ENCODE peak calls at places on chromosomes 6 and 20, in ten cellular contexts. N is BJ, W is AG10803, H is WERI-Rb-1, D is neural progenitor cell, O is fibroblast of pulmonary artery, G is psoas muscle, E is fibroblast of the aortic adventitia, I is brain microvascular endothelial cell, B is PC-3. R is an unnamed sample.

GRCh38 chr6:37862415-37862814 is 42.9 kb downstream of the ZFAND3 start:
- DNase-seq in G (no peak), E (no peak), B (no peak), N (no peak), D (no peak), O (no peak), I (peak; percentile 47), H (no peak), W (no peak), R (no peak)

GRCh38 chr6:56349196-56349595 is 101.8 kb upstream of the COL21A1 start:
- DNase-seq in D (no peak), N (no peak), I (no peak), B (peak; percentile 54), E (peak; percentile 72), H (no peak), G (no peak), O (no peak), W (peak; percentile 63), R (no peak)

GRCh38 chr6:1592852-1593251 is 16.9 kb upstream of the FOXC1 start:
- DNase-seq in E (no peak), I (no peak), W (no peak), D (no peak), B (no peak), O (no peak), G (no peak), N (no peak), H (no peak), R (no peak)

GRCh38 chr6:82908661-82909060 is 157.0 kb downstream of the UBE3D start:
- DNase-seq in N (no peak), B (peak; percentile 69), I (no peak), H (no peak), W (no peak), G (no peak), E (no peak), D (no peak), O (no peak), R (no peak)

GRCh38 chr20:10769700-10770099 is 95.9 kb upstream of the JAG1 start:
- DNase-seq in D (peak; percentile 86), O (peak; percentile 11), I (peak; percentile 56), W (no peak), B (peak; percentile 47), E (no peak), G (no peak), N (no peak), H (peak; percentile 24), R (no peak)

GRCh38 chr6:153392156-153392555 is 261.1 kb upstream of the RGS17 start:
- DNase-seq in B (no peak), W (no peak), H (no peak), O (no peak), E (no peak), D (peak; percentile 28), I (no peak), N (no peak), G (no peak), R (no peak)

GRCh38 chr20:10747019-10747418 is 73.2 kb upstream of the JAG1 start:
- DNase-seq in H (no peak), O (peak; percentile 27), E (no peak), I (no peak), G (no peak), B (peak; percentile 29), W (no peak), D (peak; percentile 48), N (no peak), R (no peak)

GRCh38 chr6:150689900-150690590 is 90.4 kb downstream of the PLEKHG1 start:
- DNase-seq in D (no peak), G (no peak), B (no peak), H (no peak), E (no peak), I (no peak), O (no peak), N (no peak), W (no peak), R (no peak)

GRCh38 chr20:32455901-32456701 is 98.0 kb downstream of the ASXL1 start:
- DNase-seq in B (no peak), O (no peak), E (no peak), W (no peak), H (no peak), D (no peak), N (no peak), I (no peak), G (no peak), R (no peak)
- H3K4me3 ChIP-seq in B (no peak overlapping the region), O (no peak overlapping the region), E (no peak overlapping the region), W (no peak overlapping the region), H (no peak overlapping the region), D (no peak overlapping the region), N (no peak overlapping the region), I (no peak overlapping the region), G (no peak overlapping the region), R (no peak overlapping the region)

DNA sequence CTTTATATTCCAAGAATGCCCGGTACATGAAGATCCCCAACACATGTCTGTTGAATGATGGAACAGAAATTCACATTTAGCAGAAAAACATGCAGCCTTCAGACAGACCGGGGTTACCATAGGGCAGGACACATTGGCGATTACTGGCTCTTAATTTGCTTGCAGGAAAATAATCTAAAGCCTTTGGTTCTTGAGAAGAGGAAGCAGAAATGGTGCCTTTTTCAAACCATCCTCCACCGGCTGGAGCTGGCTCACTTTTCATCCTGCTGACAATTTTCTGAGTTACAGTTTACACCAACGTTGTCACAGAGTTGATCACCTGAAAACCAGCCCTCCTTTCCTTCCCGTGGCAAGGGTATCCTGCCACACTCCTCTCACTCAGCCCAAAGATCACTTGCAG is 32.6 kb downstream of the SF3B5 start:
- DNase-seq in B (no peak), G (no peak), W (no peak), O (no peak), H (no peak), N (no peak), D (no peak), E (no peak), I (no peak), R (no peak)
- H3K4me3 ChIP-seq in B (no peak overlapping the region), G (peak overlapping the region; percentile 83), W (no peak overlapping the region), O (no peak overlapping the region), H (peak overlapping the region; percentile 80), N (no peak overlapping the region), D (peak overlapping the region; percentile 90), E (no peak overlapping the region), I (no peak overlapping the region), R (no peak overlapping the region)

GRCh38 chr6:41471064-41471895 is 74.9 kb upstream of the FOXP4 start:
- DNase-seq in I (no peak), E (no peak), D (no peak), O (no peak), N (no peak), H (peak; percentile 77), W (no peak), B (no peak), G (no peak), R (no peak)

GRCh38 chr6:41469156-41469950 is 76.8 kb upstream of the FOXP4 start:
- DNase-seq in G (no peak), E (no peak), O (no peak), D (peak; percentile 47), N (no peak), W (no peak), H (peak; percentile 92), I (no peak), B (no peak), R (no peak)

GRCh38 chr6:41467627-41468404 is 78.4 kb upstream of the FOXP4 start:
- DNase-seq in E (no peak), I (no peak), B (no peak), W (no peak), G (no peak), O (no peak), D (no peak), H (no peak), N (no peak), R (no peak)

GRCh38 chr6:41470341-41471063 is 75.7 kb upstream of the FOXP4 start:
- DNase-seq in W (no peak), E (peak; percentile 35), B (no peak), G (peak; percentile 75), I (peak; percentile 51), N (no peak), O (peak; percentile 63), H (peak; percentile 89), D (peak; percentile 57), R (no peak)

DNA sequence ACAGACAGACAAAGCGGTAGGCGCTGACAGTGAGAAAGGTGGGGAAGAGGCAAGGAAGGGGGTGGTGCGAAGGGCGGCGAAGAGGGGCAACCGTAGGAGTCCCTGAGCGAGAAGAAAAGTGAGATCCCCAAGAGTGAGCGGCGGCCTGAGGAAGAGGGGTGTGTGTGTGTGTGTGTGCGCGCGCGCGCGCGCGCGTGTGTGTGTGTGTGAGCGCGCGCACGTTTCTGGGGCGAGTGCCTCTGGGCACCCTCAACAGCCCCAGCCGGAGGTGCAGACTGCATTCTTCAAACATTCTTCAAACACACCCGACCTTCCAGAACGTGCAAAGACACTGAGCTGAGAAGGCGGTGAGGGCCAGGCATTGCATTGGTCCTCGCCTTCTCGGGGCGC is 76.2 kb upstream of the FOXP4 start:
- DNase-seq in D (peak; percentile 67), N (no peak), W (no peak), I (no peak), O (no peak), G (no peak), H (no peak), B (no peak), E (no peak), R (no peak)
- H3K4me3 ChIP-seq in D (peak overlapping the region; percentile 43), N (peak overlapping the region; percentile 11), W (no peak overlapping the region), I (peak overlapping the region; percentile 24), O (no peak overlapping the region), G (no peak overlapping the region), H (peak overlapping the region; percentile 52), B (no peak overlapping the region), E (no peak overlapping the region), R (peak overlapping the region; percentile 30)

GRCh38 chr6:24931752-24932691 is 3.7 kb downstream of the RIPOR2 start:
- DNase-seq in E (no peak), G (no peak), N (no peak), W (no peak), B (peak; percentile 62), O (peak; percentile 68), I (no peak), D (no peak), H (no peak), R (no peak)

GRCh38 chr6:24930386-24930785 is 5.4 kb downstream of the RIPOR2 start:
- DNase-seq in H (no peak), I (peak; percentile 25), D (peak; percentile 16), W (peak; percentile 76), G (no peak), O (peak; percentile 41), E (peak; percentile 34), N (peak; percentile 65), B (no peak), R (no peak)

GRCh38 chr6:24933266-24933665 is 2.5 kb downstream of the RIPOR2 start:
- DNase-seq in I (no peak), N (no peak), H (peak; percentile 47), G (no peak), W (no peak), D (no peak), E (no peak), B (no peak), O (no peak), R (no peak)

GRCh38 chr6:24932832-24933231 is 2.9 kb downstream of the RIPOR2 start:
- DNase-seq in G (no peak), E (no peak), H (no peak), I (no peak), W (no peak), D (no peak), B (no peak), O (no peak), N (no peak), R (no peak)

DNA sequence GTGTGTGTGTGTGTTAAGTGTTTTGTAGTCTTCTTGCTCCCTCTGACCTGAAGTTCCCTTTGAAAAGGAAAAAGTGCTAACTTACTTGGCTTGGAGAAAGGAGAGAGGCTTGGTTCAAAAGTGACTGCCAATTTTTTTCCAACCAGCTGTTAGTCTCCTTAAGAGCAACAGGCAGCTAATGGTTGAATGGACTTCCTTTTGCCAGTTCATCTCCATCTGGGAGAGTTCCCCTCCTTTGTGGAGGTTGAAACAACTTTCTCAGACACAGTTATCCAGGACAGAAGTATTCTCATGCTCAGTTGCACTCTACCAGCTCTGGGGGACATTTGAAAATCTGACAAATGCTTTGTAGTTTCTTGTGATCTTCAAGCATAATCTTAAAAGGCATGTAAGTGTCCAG is 4.5 kb downstream of the RIPOR2 start:
- DNase-seq in B (no peak), H (no peak), D (peak; percentile 8), W (peak; percentile 24), N (no peak), G (no peak), E (peak; percentile 16), O (peak; percentile 45), I (no peak), R (no peak)
- H3K4me3 ChIP-seq in B (no peak overlapping the region), H (no peak overlapping the region), D (no peak overlapping the region), W (no peak overlapping the region), N (no peak overlapping the region), G (no peak overlapping the region), E (no peak overlapping the region), O (no peak overlapping the region), I (no peak overlapping the region), R (no peak overlapping the region)